ENCODE peak calls at places on chromosomes 11 and 22, in six cellular contexts. One of them, this sample, is unnamed.

GRCh38 chr11:128476729-128477128 is 110.6 kb downstream of the ETS1 start:
- DNase-seq in activated T-cell treated with anti-CD3 and anti-CD28 coated beads for 24 hours: peak
- DNase-seq in NCI-H1436: no peak
- DNase-seq in mucosa of gallbladder: peak
- DNase-seq in pulmonary artery endothelial cell: no peak
- DNase-seq in activated T-helper 1 cell treated with Interleukin-2 at 50 U/mL for 16 hours: peak
- DNase-seq in this sample: peak

GRCh38 chr22:46090631-46091201 is 59.6 kb upstream of the PPARA start:
- DNase-seq in NCI-H1436: no peak
- DNase-seq in mucosa of gallbladder: no peak
- DNase-seq in activated T-cell treated with anti-CD3 and anti-CD28 coated beads for 24 hours: no peak
- DNase-seq in pulmonary artery endothelial cell: no peak
- DNase-seq in activated T-helper 1 cell treated with Interleukin-2 at 50 U/mL for 16 hours: no peak
- DNase-seq in this sample: no peak

GRCh38 chr11:14336507-14337503 is 22.2 kb downstream of the RRAS2 start:
- DNase-seq in mucosa of gallbladder: no peak
- DNase-seq in pulmonary artery endothelial cell: no peak
- DNase-seq in activated T-helper 1 cell treated with Interleukin-2 at 50 U/mL for 16 hours: no peak
- DNase-seq in activated T-cell treated with anti-CD3 and anti-CD28 coated beads for 24 hours: no peak
- DNase-seq in NCI-H1436: no peak
- DNase-seq in this sample: no peak

GRCh38 chr22:37157516-37158289 is 8.0 kb upstream of the IL2RB start:
- DNase-seq in mucosa of gallbladder: no peak
- DNase-seq in pulmonary artery endothelial cell: no peak
- DNase-seq in NCI-H1436: no peak
- DNase-seq in activated T-helper 1 cell treated with Interleukin-2 at 50 U/mL for 16 hours: no peak
- DNase-seq in activated T-cell treated with anti-CD3 and anti-CD28 coated beads for 24 hours: no peak
- DNase-seq in this sample: no peak

GRCh38 chr11:11306855-11307254 is 46.2 kb downstream of the CSNK2A3 start:
- DNase-seq in activated T-cell treated with anti-CD3 and anti-CD28 coated beads for 24 hours: no peak
- DNase-seq in NCI-H1436: no peak
- DNase-seq in activated T-helper 1 cell treated with Interleukin-2 at 50 U/mL for 16 hours: no peak
- DNase-seq in mucosa of gallbladder: no peak
- DNase-seq in pulmonary artery endothelial cell: no peak
- DNase-seq in this sample: no peak

GRCh38 chr11:65615950-65616574 is 486 bp downstream of the PCNX3 start:
- DNase-seq in NCI-H1436: no peak
- DNase-seq in pulmonary artery endothelial cell: no peak
- DNase-seq in activated T-cell treated with anti-CD3 and anti-CD28 coated beads for 24 hours: no peak
- DNase-seq in activated T-helper 1 cell treated with Interleukin-2 at 50 U/mL for 16 hours: no peak
- DNase-seq in mucosa of gallbladder: no peak
- DNase-seq in this sample: no peak

GRCh38 chr11:64539711-64540420 is 51.2 kb upstream of the SLC22A12 start:
- DNase-seq in activated T-cell treated with anti-CD3 and anti-CD28 coated beads for 24 hours: no peak
- DNase-seq in mucosa of gallbladder: no peak
- DNase-seq in NCI-H1436: no peak
- DNase-seq in activated T-helper 1 cell treated with Interleukin-2 at 50 U/mL for 16 hours: no peak
- DNase-seq in pulmonary artery endothelial cell: no peak
- DNase-seq in this sample: no peak

GRCh38 chr11:125373426-125374391 is 122.4 kb downstream of the FEZ1 start:
- DNase-seq in NCI-H1436: no peak
- DNase-seq in pulmonary artery endothelial cell: no peak
- DNase-seq in mucosa of gallbladder: no peak
- DNase-seq in activated T-helper 1 cell treated with Interleukin-2 at 50 U/mL for 16 hours: no peak
- DNase-seq in activated T-cell treated with anti-CD3 and anti-CD28 coated beads for 24 hours: no peak
- DNase-seq in this sample: no peak

GRCh38 chr11:36500315-36500721 is 9.8 kb downstream of the TRAF6 start:
- DNase-seq in activated T-helper 1 cell treated with Interleukin-2 at 50 U/mL for 16 hours: no peak
- DNase-seq in NCI-H1436: no peak
- DNase-seq in activated T-cell treated with anti-CD3 and anti-CD28 coated beads for 24 hours: no peak
- DNase-seq in pulmonary artery endothelial cell: peak
- DNase-seq in mucosa of gallbladder: peak
- DNase-seq in this sample: no peak

GRCh38 chr11:119622454-119623143 is 106.4 kb downstream of the NECTIN1 start:
- DNase-seq in activated T-helper 1 cell treated with Interleukin-2 at 50 U/mL for 16 hours: no peak
- DNase-seq in NCI-H1436: no peak
- DNase-seq in activated T-cell treated with anti-CD3 and anti-CD28 coated beads for 24 hours: no peak
- DNase-seq in pulmonary artery endothelial cell: no peak
- DNase-seq in mucosa of gallbladder: no peak
- DNase-seq in this sample: no peak

GRCh38 chr11:69923196-69923595 is 104.0 kb upstream of the FGF3 start:
- DNase-seq in pulmonary artery endothelial cell: no peak
- DNase-seq in NCI-H1436: no peak
- DNase-seq in activated T-helper 1 cell treated with Interleukin-2 at 50 U/mL for 16 hours: no peak
- DNase-seq in activated T-cell treated with anti-CD3 and anti-CD28 coated beads for 24 hours: no peak
- DNase-seq in mucosa of gallbladder: no peak
- DNase-seq in this sample: no peak

GRCh38 chr11:2459796-2460531 is 15.2 kb downstream of the KCNQ1 start:
- DNase-seq in activated T-cell treated with anti-CD3 and anti-CD28 coated beads for 24 hours: no peak
- DNase-seq in NCI-H1436: no peak
- DNase-seq in pulmonary artery endothelial cell: no peak
- DNase-seq in mucosa of gallbladder: no peak
- DNase-seq in activated T-helper 1 cell treated with Interleukin-2 at 50 U/mL for 16 hours: no peak
- DNase-seq in this sample: no peak

GRCh38 chr11:15800121-15800800 is 556.1 kb downstream of the SOX6 start:
- DNase-seq in activated T-cell treated with anti-CD3 and anti-CD28 coated beads for 24 hours: no peak
- DNase-seq in pulmonary artery endothelial cell: no peak
- DNase-seq in mucosa of gallbladder: peak
- DNase-seq in activated T-helper 1 cell treated with Interleukin-2 at 50 U/mL for 16 hours: no peak
- DNase-seq in NCI-H1436: no peak
- DNase-seq in this sample: no peak

GRCh38 chr11:70233511-70233919 is 30.4 kb downstream of the FADD start:
- DNase-seq in mucosa of gallbladder: peak
- DNase-seq in NCI-H1436: no peak
- DNase-seq in activated T-helper 1 cell treated with Interleukin-2 at 50 U/mL for 16 hours: no peak
- DNase-seq in activated T-cell treated with anti-CD3 and anti-CD28 coated beads for 24 hours: no peak
- DNase-seq in pulmonary artery endothelial cell: peak
- DNase-seq in this sample: no peak

GRCh38 chr11:10485646-10486045 is 30.6 kb downstream of the AMPD3 start:
- DNase-seq in pulmonary artery endothelial cell: no peak
- DNase-seq in activated T-cell treated with anti-CD3 and anti-CD28 coated beads for 24 hours: no peak
- DNase-seq in NCI-H1436: no peak
- DNase-seq in mucosa of gallbladder: no peak
- DNase-seq in activated T-helper 1 cell treated with Interleukin-2 at 50 U/mL for 16 hours: no peak
- DNase-seq in this sample: no peak

GRCh38 chr11:43576834-43577521 is 103.6 kb upstream of the HSD17B12 start:
- DNase-seq in activated T-cell treated with anti-CD3 and anti-CD28 coated beads for 24 hours: no peak
- DNase-seq in pulmonary artery endothelial cell: no peak
- DNase-seq in mucosa of gallbladder: peak
- DNase-seq in NCI-H1436: no peak
- DNase-seq in activated T-helper 1 cell treated with Interleukin-2 at 50 U/mL for 16 hours: no peak
- DNase-seq in this sample: no peak

GRCh38 chr22:31277741-31278642 is 14.3 kb downstream of the PIK3IP1 start:
- DNase-seq in mucosa of gallbladder: no peak
- DNase-seq in activated T-cell treated with anti-CD3 and anti-CD28 coated beads for 24 hours: no peak
- DNase-seq in NCI-H1436: no peak
- DNase-seq in pulmonary artery endothelial cell: no peak
- DNase-seq in activated T-helper 1 cell treated with Interleukin-2 at 50 U/mL for 16 hours: no peak
- DNase-seq in this sample: no peak

GRCh38 chr11:63501236-63501635 is 4.6 kb upstream of the LGALS12 start:
- DNase-seq in activated T-helper 1 cell treated with Interleukin-2 at 50 U/mL for 16 hours: no peak
- DNase-seq in pulmonary artery endothelial cell: no peak
- DNase-seq in NCI-H1436: no peak
- DNase-seq in mucosa of gallbladder: no peak
- DNase-seq in activated T-cell treated with anti-CD3 and anti-CD28 coated beads for 24 hours: no peak
- DNase-seq in this sample: no peak

This sample was measured in stimulated activated CD4-positive, alpha-beta T cell treated with anti-CD3 and anti-CD28 coated beads, Interleukin-4, amount 100 ng/mL, for 4 hours.